ENCODE peak calls at places on chromosome 3, in ten cellular contexts. One of them, this sample, is unnamed.

GRCh38 chr3:127637546-127637945 is 8.6 kb downstream of the PODXL2 start:
- DNase-seq in uterus: no peak
- DNase-seq in GM13976: no peak
- DNase-seq in type B pancreatic cell: no peak
- DNase-seq in neural crest cell: no peak
- DNase-seq in AG09319: no peak
- DNase-seq in left lung: no peak
- DNase-seq in tibial artery: no peak
- DNase-seq in endothelial cell: no peak
- DNase-seq in AG09309: no peak
- DNase-seq in this sample: no peak

GRCh38 chr3:112770026-112770626 is 76.5 kb downstream of the CD200R1L start:
- DNase-seq in uterus: no peak
- DNase-seq in GM13976: no peak
- DNase-seq in type B pancreatic cell: no peak
- DNase-seq in neural crest cell: no peak
- DNase-seq in AG09319: no peak
- DNase-seq in left lung: no peak
- DNase-seq in tibial artery: peak; percentile 31
- DNase-seq in endothelial cell: no peak
- DNase-seq in AG09309: no peak
- DNase-seq in this sample: peak; percentile 48

GRCh38 chr3:179929091-179929529 is 107.6 kb downstream of the PEX5L start:
- DNase-seq in uterus: no peak
- DNase-seq in GM13976: peak; percentile 34
- DNase-seq in type B pancreatic cell: no peak
- DNase-seq in neural crest cell: peak; percentile 64
- DNase-seq in AG09319: peak; percentile 37
- DNase-seq in left lung: peak; percentile 36
- DNase-seq in tibial artery: peak; percentile 26
- DNase-seq in endothelial cell: peak; percentile 68
- DNase-seq in AG09309: peak; percentile 37
- DNase-seq in this sample: peak; percentile 71

GRCh38 chr3:53677406-53677805 is 168.8 kb downstream of the CHDH start:
- DNase-seq in uterus: no peak
- DNase-seq in GM13976: no peak
- DNase-seq in type B pancreatic cell: no peak
- DNase-seq in neural crest cell: no peak
- DNase-seq in AG09319: no peak
- DNase-seq in left lung: no peak
- DNase-seq in tibial artery: no peak
- DNase-seq in endothelial cell: no peak
- DNase-seq in AG09309: no peak
- DNase-seq in this sample: peak; percentile 12

GRCh38 chr3:112053229-112053628 is 18.7 kb downstream of the TMPRSS7 start:
- DNase-seq in uterus: no peak
- DNase-seq in GM13976: no peak
- DNase-seq in type B pancreatic cell: no peak
- DNase-seq in neural crest cell: no peak
- DNase-seq in AG09319: no peak
- DNase-seq in left lung: no peak
- DNase-seq in tibial artery: no peak
- DNase-seq in endothelial cell: no peak
- DNase-seq in AG09309: no peak
- DNase-seq in this sample: no peak

GRCh38 chr3:37631686-37632085 is 230.0 kb upstream of the CTDSPL start:
- DNase-seq in uterus: no peak
- DNase-seq in GM13976: no peak
- DNase-seq in type B pancreatic cell: no peak
- DNase-seq in neural crest cell: no peak
- DNase-seq in AG09319: no peak
- DNase-seq in left lung: no peak
- DNase-seq in tibial artery: no peak
- DNase-seq in endothelial cell: no peak
- DNase-seq in AG09309: no peak
- DNase-seq in this sample: no peak

GRCh38 chr3:9022305-9022985 is 59.2 kb upstream of the RAD18 start:
- DNase-seq in uterus: no peak
- DNase-seq in GM13976: no peak
- DNase-seq in type B pancreatic cell: no peak
- DNase-seq in neural crest cell: no peak
- DNase-seq in AG09319: no peak
- DNase-seq in left lung: no peak
- DNase-seq in tibial artery: no peak
- DNase-seq in endothelial cell: no peak
- DNase-seq in AG09309: no peak
- DNase-seq in this sample: no peak

GRCh38 chr3:65483475-65483874 is 555.2 kb downstream of the MAGI1 start:
- DNase-seq in uterus: peak; percentile 22
- DNase-seq in GM13976: no peak
- DNase-seq in type B pancreatic cell: no peak
- DNase-seq in neural crest cell: no peak
- DNase-seq in AG09319: no peak
- DNase-seq in left lung: peak; percentile 62
- DNase-seq in tibial artery: peak; percentile 48
- DNase-seq in endothelial cell: peak; percentile 8
- DNase-seq in AG09309: no peak
- DNase-seq in this sample: no peak

GRCh38 chr3:58048301-58048700 is 40.1 kb downstream of the FLNB start:
- DNase-seq in uterus: no peak
- DNase-seq in GM13976: no peak
- DNase-seq in type B pancreatic cell: no peak
- DNase-seq in neural crest cell: no peak
- DNase-seq in AG09319: no peak
- DNase-seq in left lung: peak; percentile 59
- DNase-seq in tibial artery: no peak
- DNase-seq in endothelial cell: peak; percentile 33
- DNase-seq in AG09309: no peak
- DNase-seq in this sample: peak; percentile 37

GRCh38 chr3:29441020-29441324 is 160.1 kb downstream of the RBMS3 start:
- DNase-seq in uterus: no peak
- DNase-seq in GM13976: no peak
- DNase-seq in type B pancreatic cell: no peak
- DNase-seq in neural crest cell: no peak
- DNase-seq in AG09319: no peak
- DNase-seq in left lung: no peak
- DNase-seq in tibial artery: no peak
- DNase-seq in endothelial cell: no peak
- DNase-seq in AG09309: no peak
- DNase-seq in this sample: no peak

GRCh38 chr3:131848111-131848510 is 186.7 kb downstream of the CPNE4 start:
- DNase-seq in uterus: no peak
- DNase-seq in GM13976: no peak
- DNase-seq in type B pancreatic cell: no peak
- DNase-seq in neural crest cell: no peak
- DNase-seq in AG09319: no peak
- DNase-seq in left lung: no peak
- DNase-seq in tibial artery: no peak
- DNase-seq in endothelial cell: no peak
- DNase-seq in AG09309: no peak
- DNase-seq in this sample: no peak

GRCh38 chr3:191753186-191753585 is 292.2 kb downstream of the PYDC2 start:
- DNase-seq in uterus: no peak
- DNase-seq in GM13976: no peak
- DNase-seq in type B pancreatic cell: no peak
- DNase-seq in neural crest cell: no peak
- DNase-seq in AG09319: no peak
- DNase-seq in left lung: no peak
- DNase-seq in tibial artery: no peak
- DNase-seq in endothelial cell: no peak
- DNase-seq in AG09309: no peak
- DNase-seq in this sample: peak; percentile 36

GRCh38 chr3:134328147-134328591 is 46.1 kb downstream of the AMOTL2 start:
- DNase-seq in uterus: no peak
- DNase-seq in GM13976: no peak
- DNase-seq in type B pancreatic cell: no peak
- DNase-seq in neural crest cell: no peak
- DNase-seq in AG09319: no peak
- DNase-seq in left lung: peak; percentile 31
- DNase-seq in tibial artery: no peak
- DNase-seq in endothelial cell: no peak
- DNase-seq in AG09309: peak; percentile 86
- DNase-seq in this sample: peak; percentile 92

GRCh38 chr3:111971533-111971932 is 7.3 kb upstream of the ABHD10 start:
- DNase-seq in uterus: no peak
- DNase-seq in GM13976: no peak
- DNase-seq in type B pancreatic cell: no peak
- DNase-seq in neural crest cell: no peak
- DNase-seq in AG09319: no peak
- DNase-seq in left lung: no peak
- DNase-seq in tibial artery: no peak
- DNase-seq in endothelial cell: no peak
- DNase-seq in AG09309: no peak
- DNase-seq in this sample: no peak

GRCh38 chr3:171181907-171182690 is 155.6 kb upstream of the SLC2A2 start:
- DNase-seq in uterus: no peak
- DNase-seq in GM13976: no peak
- DNase-seq in type B pancreatic cell: no peak
- DNase-seq in neural crest cell: no peak
- DNase-seq in AG09319: no peak
- DNase-seq in left lung: no peak
- DNase-seq in tibial artery: no peak
- DNase-seq in endothelial cell: no peak
- DNase-seq in AG09309: no peak
- DNase-seq in this sample: peak; percentile 64

GRCh38 chr3:158780795-158781590 is 20.9 kb upstream of the MFSD1 start:
- DNase-seq in uterus: no peak
- DNase-seq in GM13976: no peak
- DNase-seq in type B pancreatic cell: no peak
- DNase-seq in neural crest cell: no peak
- DNase-seq in AG09319: no peak
- DNase-seq in left lung: no peak
- DNase-seq in tibial artery: no peak
- DNase-seq in endothelial cell: no peak
- DNase-seq in AG09309: no peak
- DNase-seq in this sample: no peak
- TF ChIP-seq CTCF in uterus: no peak
- TF ChIP-seq CTCF in GM13976: no peak
- TF ChIP-seq CTCF in type B pancreatic cell: no peak
- TF ChIP-seq CTCF in neural crest cell: no peak
- TF ChIP-seq CTCF in AG09319: no peak
- TF ChIP-seq CTCF in left lung: no peak
- TF ChIP-seq CTCF in tibial artery: no peak
- TF ChIP-seq CTCF in endothelial cell: no peak
- TF ChIP-seq CTCF in AG09309: no peak
- TF ChIP-seq CTCF in this sample: no peak

GRCh38 chr3:75321060-75321459 is 343.1 kb upstream of the FRG2C start:
- DNase-seq in uterus: no peak
- DNase-seq in GM13976: no peak
- DNase-seq in type B pancreatic cell: no peak
- DNase-seq in neural crest cell: no peak
- DNase-seq in AG09319: no peak
- DNase-seq in left lung: no peak
- DNase-seq in tibial artery: no peak
- DNase-seq in endothelial cell: no peak
- DNase-seq in AG09309: no peak
- DNase-seq in this sample: no peak
- TF ChIP-seq CTCF in uterus: no peak
- TF ChIP-seq CTCF in GM13976: no peak
- TF ChIP-seq CTCF in type B pancreatic cell: no peak
- TF ChIP-seq CTCF in neural crest cell: no peak
- TF ChIP-seq CTCF in AG09319: no peak
- TF ChIP-seq CTCF in left lung: no peak
- TF ChIP-seq CTCF in tibial artery: no peak
- TF ChIP-seq CTCF in endothelial cell: no peak
- TF ChIP-seq CTCF in AG09309: no peak
- TF ChIP-seq CTCF in this sample: no peak

DNA sequence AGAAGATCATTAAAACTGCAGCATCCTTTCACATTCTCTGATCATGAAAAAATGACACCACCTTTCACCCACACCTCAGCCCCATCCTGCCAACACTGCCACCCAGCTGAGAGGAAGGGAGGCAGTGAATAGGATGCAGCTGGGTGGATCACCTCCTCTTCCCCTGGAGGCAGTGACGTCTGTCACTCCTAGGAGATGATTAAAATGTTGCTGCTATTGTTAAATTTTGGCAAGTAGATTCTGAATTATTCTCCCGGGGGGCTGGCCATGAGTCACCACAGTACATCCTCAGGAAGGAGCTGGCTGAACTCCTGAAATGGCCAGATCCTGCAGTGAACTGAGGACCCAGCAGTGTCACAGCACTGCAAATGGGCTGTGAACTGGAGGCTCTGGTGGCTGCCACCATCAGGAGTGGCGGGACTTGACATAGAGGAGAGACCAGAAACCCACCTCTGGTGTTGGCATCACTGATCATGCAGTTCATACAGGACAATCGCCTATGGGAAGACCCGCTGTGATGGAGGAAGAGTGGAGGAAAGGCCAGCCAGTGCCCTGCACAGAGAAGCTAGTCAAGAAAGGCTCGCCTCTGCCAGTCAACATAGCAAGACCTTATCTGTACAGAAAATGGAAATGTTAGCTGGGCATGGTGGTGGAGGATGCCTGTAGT is 199.1 kb downstream of the FAM43A start:
- DNase-seq in uterus: no peak
- DNase-seq in GM13976: no peak
- DNase-seq in type B pancreatic cell: peak; percentile 49
- DNase-seq in neural crest cell: no peak
- DNase-seq in AG09319: no peak
- DNase-seq in left lung: no peak
- DNase-seq in tibial artery: no peak
- DNase-seq in endothelial cell: no peak
- DNase-seq in AG09309: no peak
- DNase-seq in this sample: peak; percentile 65
- TF ChIP-seq CTCF in uterus: no peak
- TF ChIP-seq CTCF in GM13976: no peak
- TF ChIP-seq CTCF in type B pancreatic cell: no peak
- TF ChIP-seq CTCF in neural crest cell: no peak
- TF ChIP-seq CTCF in AG09319: no peak
- TF ChIP-seq CTCF in left lung: no peak
- TF ChIP-seq CTCF in tibial artery: no peak
- TF ChIP-seq CTCF in endothelial cell: no peak
- TF ChIP-seq CTCF in AG09309: no peak
- TF ChIP-seq CTCF in this sample: no peak

GRCh38 chr3:98662699-98663098 is 69.3 kb upstream of the CPOX start:
- DNase-seq in uterus: no peak
- DNase-seq in GM13976: no peak
- DNase-seq in type B pancreatic cell: no peak
- DNase-seq in neural crest cell: no peak
- DNase-seq in AG09319: no peak
- DNase-seq in left lung: no peak
- DNase-seq in tibial artery: no peak
- DNase-seq in endothelial cell: no peak
- DNase-seq in AG09309: no peak
- DNase-seq in this sample: no peak
- TF ChIP-seq CTCF in uterus: no peak
- TF ChIP-seq CTCF in GM13976: no peak
- TF ChIP-seq CTCF in type B pancreatic cell: no peak
- TF ChIP-seq CTCF in neural crest cell: no peak
- TF ChIP-seq CTCF in AG09319: no peak
- TF ChIP-seq CTCF in left lung: no peak
- TF ChIP-seq CTCF in tibial artery: no peak
- TF ChIP-seq CTCF in endothelial cell: no peak
- TF ChIP-seq CTCF in AG09309: no peak
- TF ChIP-seq CTCF in this sample: no peak

DNA sequence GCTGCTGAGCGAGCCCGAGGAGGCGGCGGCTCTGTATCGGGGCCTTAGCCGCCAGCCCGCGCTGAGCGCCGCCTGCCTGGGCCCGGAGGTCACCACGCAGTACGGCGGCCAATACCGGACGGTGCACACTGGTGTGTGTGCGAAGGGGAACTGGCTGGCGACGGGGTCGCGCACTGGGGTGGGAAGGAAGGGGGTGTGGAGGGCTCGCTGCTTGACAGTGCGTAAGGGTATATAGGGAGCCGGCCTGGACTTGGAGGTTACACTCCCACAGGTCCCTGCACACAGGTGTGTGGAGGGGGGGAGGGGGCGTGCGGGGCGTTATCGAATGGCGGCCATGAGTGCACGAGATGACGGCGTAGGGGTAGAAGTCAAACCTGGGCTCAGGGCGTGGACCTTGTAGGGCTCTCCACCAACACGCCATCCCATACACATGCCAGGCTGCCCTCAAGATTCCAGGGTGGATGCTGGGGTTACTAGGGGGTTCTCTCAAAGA is 386 bp downstream of the APEH start:
- DNase-seq in uterus: no peak
- DNase-seq in GM13976: no peak
- DNase-seq in type B pancreatic cell: no peak
- DNase-seq in neural crest cell: no peak
- DNase-seq in AG09319: no peak
- DNase-seq in left lung: no peak
- DNase-seq in tibial artery: peak; percentile 40
- DNase-seq in endothelial cell: no peak
- DNase-seq in AG09309: no peak
- DNase-seq in this sample: no peak
- TF ChIP-seq CTCF in uterus: peak; percentile 3
- TF ChIP-seq CTCF in GM13976: no peak
- TF ChIP-seq CTCF in type B pancreatic cell: no peak
- TF ChIP-seq CTCF in neural crest cell: no peak
- TF ChIP-seq CTCF in AG09319: no peak
- TF ChIP-seq CTCF in left lung: no peak
- TF ChIP-seq CTCF in tibial artery: no peak
- TF ChIP-seq CTCF in endothelial cell: no peak
- TF ChIP-seq CTCF in AG09309: no peak
- TF ChIP-seq CTCF in this sample: no peak

This sample was measured in MCF 10A.